ENCODE peak calls at places on chromosomes 7 and 10, in four cellular contexts. I is EL, B is RPMI7951, U is psoas muscle. Y is an unnamed sample.

GRCh38 chr10:133123050-133123745 is 35.5 kb downstream of the ADGRA1 start:
- DNase-seq in I (no peak), B (no peak), U (peak; percentile 39), Y (no peak)

GRCh38 chr7:139866047-139866837 is 37.2 kb downstream of the TBXAS1 start:
- DNase-seq in B (no peak), I (no peak), U (no peak), Y (no peak)

GRCh38 chr7:137254766-137255165 is 88.8 kb downstream of the PTN start:
- DNase-seq in I (no peak), B (no peak), U (no peak), Y (no peak)

GRCh38 chr10:30352377-30352776 is 3.3 kb upstream of the MTPAP start:
- DNase-seq in I (no peak), B (no peak), U (no peak), Y (no peak)

GRCh38 chr7:106283501-106283830 is 1.3 kb downstream of the NAMPT start:
- DNase-seq in B (no peak), I (no peak), U (no peak), Y (no peak)

GRCh38 chr10:55091691-55092328 is 290.8 kb upstream of the PCDH15 start:
- DNase-seq in B (no peak), I (no peak), U (no peak), Y (no peak)

GRCh38 chr7:116534790-116535189 is 10.0 kb downstream of the CAV1 start:
- DNase-seq in I (peak; percentile 55), U (no peak), B (peak; percentile 94), Y (no peak)

GRCh38 chr10:134205-134742 is 981 bp upstream of the ZMYND11 start:
- DNase-seq in B (no peak), I (peak; percentile 35), U (no peak), Y (no peak)

GRCh38 chr10:92530421-92530820 is 43.5 kb downstream of the IDE start:
- DNase-seq in U (no peak), B (no peak), I (peak; percentile 16), Y (no peak)

GRCh38 chr7:12594122-12594897 is 23.8 kb downstream of the SCIN start:
- DNase-seq in B (no peak), U (no peak), I (peak; percentile 9), Y (no peak)

GRCh38 chr7:65827366-65827765 is 45.5 kb upstream of the VKORC1L1 start:
- DNase-seq in U (no peak), I (peak; percentile 24), B (no peak), Y (no peak)

GRCh38 chr10:51129946-51130554 is 55.8 kb downstream of the PRKG1 start:
- DNase-seq in B (no peak), U (no peak), I (no peak), Y (no peak)

GRCh38 chr7:87507446-87507845 is 32.0 kb upstream of the ABCB4 start:
- DNase-seq in U (no peak), B (no peak), I (no peak), Y (no peak)

GRCh38 chr10:132688580-132689420 is 97.1 kb downstream of the NKX6-2 start:
- DNase-seq in U (peak; percentile 23), I (no peak), B (no peak), Y (no peak)

GRCh38 chr7:152085116-152085515 is 59.6 kb downstream of the GALNT11 start:
- DNase-seq in I (no peak), U (no peak), B (no peak), Y (no peak)

GRCh38 chr10:88874271-88874670 is 5.8 kb upstream of the STAMBPL1 start:
- DNase-seq in I (peak; percentile 53), B (no peak), U (no peak), Y (no peak)

GRCh38 chr10:121900443-121901174 is 27.2 kb downstream of the ATE1 start:
- DNase-seq in U (no peak), I (peak; percentile 62), B (peak; percentile 58), Y (no peak)

GRCh38 chr7:114540291-114540690 is 125.7 kb downstream of the FOXP2 start:
- DNase-seq in U (no peak), I (no peak), B (no peak), Y (no peak)

GRCh38 chr10:109894516-109894915 is 28.8 kb downstream of the XPNPEP1 start:
- DNase-seq in I (no peak), U (peak; percentile 92), B (peak; percentile 30), Y (no peak)

GRCh38 chr10:3068968-3069737 is 1.8 kb downstream of the PFKP start:
- DNase-seq in I (peak; percentile 39), U (no peak), B (no peak), Y (no peak)

GRCh38 chr7:47538846-47539311 is 43.0 kb downstream of the TNS3 start:
- DNase-seq in B (no peak), I (no peak), U (no peak), Y (no peak)

GRCh38 chr7:101237206-101238067 is at the start of gene CLDN15:
- DNase-seq in U (peak; percentile 91), I (no peak), B (no peak), Y (no peak)

GRCh38 chr10:113991091-113991860 is 52.4 kb upstream of the ADRB1 start:
- DNase-seq in U (no peak), I (no peak), B (peak; percentile 66), Y (no peak)

GRCh38 chr7:118109607-118110006 is 74.4 kb upstream of the LSM8 start:
- DNase-seq in U (no peak), B (no peak), I (no peak), Y (no peak)

GRCh38 chr7:107579546-107579880 is 533 bp upstream of the BCAP29 start:
- DNase-seq in I (no peak), B (no peak), U (no peak), Y (no peak)

GRCh38 chr10:9045311-9045710 is 990.8 kb downstream of the GATA3 start:
- DNase-seq in U (no peak), B (no peak), I (no peak), Y (no peak)

GRCh38 chr10:104657458-104657857 is 16.4 kb downstream of the SORCS3 start:
- DNase-seq in B (no peak), I (no peak), U (no peak), Y (no peak)

GRCh38 chr7:115618676-115619075 is 411.9 kb downstream of the TFEC start:
- DNase-seq in U (no peak), B (no peak), I (peak; percentile 66), Y (no peak)

GRCh38 chr7:148987751-148988512 is 40.4 kb downstream of the PDIA4 start:
- DNase-seq in U (no peak), B (no peak), I (no peak), Y (no peak)

Y was measured in T-helper 22 cell.